ENCODE peak calls at places on chromosomes 5 and 9, in seven cellular contexts. J is epithelial cell of proximal tubule; K is D721Med; Q is progenitor cell of endocrine pancreas; Z is mucosa of descending colon; L is AG04450; O is CD4-positive, alpha-beta T cell. G is an unnamed sample.

GRCh38 chr9:121568541-121569265 is 69.1 kb upstream of the GGTA1 start:
- DNase-seq in J (no peak), K (no peak), Q (no peak), Z (peak), L (no peak), O (no peak), G (no peak)

GRCh38 chr9:5447337-5447736 is 3.0 kb upstream of the CD274 start:
- DNase-seq in J (no peak), K (no peak), Q (no peak), Z (no peak), L (no peak), O (no peak), G (no peak)

GRCh38 chr5:77430726-77431125 is 61.4 kb downstream of the WDR41 start:
- DNase-seq in J (peak), K (no peak), Q (no peak), Z (no peak), L (no peak), O (no peak), G (no peak)

GRCh38 chr5:171449426-171449825 is 30.0 kb downstream of the FGF18 start:
- DNase-seq in J (no peak), K (no peak), Q (no peak), Z (no peak), L (no peak), O (no peak), G (no peak)

GRCh38 chr9:90555351-90556057 is 87.1 kb downstream of the DIRAS2 start:
- DNase-seq in J (no peak), K (no peak), Q (no peak), Z (no peak), L (no peak), O (no peak), G (no peak)

GRCh38 chr5:167050568-167051214 is 1240.8 kb upstream of the WWC1 start:
- DNase-seq in J (no peak), K (no peak), Q (no peak), Z (no peak), L (no peak), O (no peak), G (no peak)

GRCh38 chr5:145568581-145568980 is 266.6 kb downstream of the PRELID2 start:
- DNase-seq in J (no peak), K (no peak), Q (no peak), Z (no peak), L (peak), O (no peak), G (no peak)

GRCh38 chr5:19630875-19631274 is 357.1 kb downstream of the CDH18 start:
- DNase-seq in J (no peak), K (no peak), Q (no peak), Z (no peak), L (no peak), O (no peak), G (no peak)

GRCh38 chr5:54091416-54092130 is 218.8 kb downstream of the ARL15 start:
- DNase-seq in J (no peak), K (no peak), Q (no peak), Z (no peak), L (no peak), O (no peak), G (no peak)

GRCh38 chr5:178123987-178124925 is 6.6 kb upstream of the RMND5B start:
- DNase-seq in J (no peak), K (no peak), Q (no peak), Z (no peak), L (no peak), O (no peak), G (no peak)

GRCh38 chr9:134226221-134226930 is 62.0 kb upstream of the RNU6ATAC start:
- DNase-seq in J (no peak), K (no peak), Q (no peak), Z (peak), L (peak), O (no peak), G (peak)

GRCh38 chr5:66864240-66864884 is 268.2 kb downstream of the MAST4 start:
- DNase-seq in J (no peak), K (no peak), Q (no peak), Z (peak), L (no peak), O (no peak), G (no peak)

GRCh38 chr9:135990468-135991429 is 29.6 kb upstream of the UBAC1 start:
- DNase-seq in J (no peak), K (no peak), Q (no peak), Z (peak), L (peak), O (peak), G (peak)

GRCh38 chr5:74517700-74518099 is 122.8 kb downstream of the ENC1 start:
- DNase-seq in J (no peak), K (no peak), Q (no peak), Z (no peak), L (peak), O (no peak), G (no peak)

GRCh38 chr9:92506184-92506857 is 24.0 kb upstream of the ASPN start:
- DNase-seq in J (peak), K (no peak), Q (no peak), Z (no peak), L (peak), O (no peak), G (no peak)

GRCh38 chr5:129541648-129542251 is 81.7 kb downstream of the ADAMTS19 start:
- DNase-seq in J (peak), K (no peak), Q (no peak), Z (no peak), L (no peak), O (no peak), G (no peak)

GRCh38 chr9:111926421-111926875 is 29.8 kb downstream of the UGCG start:
- DNase-seq in J (no peak), K (no peak), Q (no peak), Z (peak), L (no peak), O (peak), G (no peak)

GRCh38 chr5:173582198-173583092 is 34.0 kb downstream of the BOD1 start:
- DNase-seq in J (no peak), K (no peak), Q (no peak), Z (no peak), L (no peak), O (no peak), G (peak)

GRCh38 chr9:2083552-2083951 is 68.4 kb downstream of the SMARCA2 start:
- DNase-seq in J (no peak), K (no peak), Q (no peak), Z (no peak), L (no peak), O (no peak), G (no peak)

GRCh38 chr5:174300118-174300940 is 254.8 kb downstream of the NSG2 start:
- DNase-seq in J (no peak), K (no peak), Q (no peak), Z (no peak), L (no peak), O (no peak), G (no peak)

GRCh38 chr5:135887447-135887864 is 8.2 kb downstream of the IL9 start:
- DNase-seq in J (no peak), K (peak), Q (peak), Z (peak), L (peak), O (peak), G (peak)

GRCh38 chr9:89576404-89576824 is 28.4 kb upstream of the GADD45G start:
- DNase-seq in J (no peak), K (no peak), Q (no peak), Z (no peak), L (no peak), O (no peak), G (no peak)

GRCh38 chr9:130029223-130029583 is 13.8 kb downstream of the FNBP1 start:
- DNase-seq in J (no peak), K (no peak), Q (no peak), Z (no peak), L (no peak), O (no peak), G (no peak)

GRCh38 chr9:123269316-123269715 is 930 bp upstream of the STRBP start:
- DNase-seq in J (no peak), K (no peak), Q (no peak), Z (peak), L (no peak), O (no peak), G (no peak)

GRCh38 chr5:172717481-172718195 is 53.4 kb downstream of the DUSP1 start:
- DNase-seq in J (no peak), K (no peak), Q (no peak), Z (no peak), L (no peak), O (no peak), G (no peak)

GRCh38 chr5:177269232-177269895 is 34.2 kb downstream of the RAB24 start:
- DNase-seq in J (no peak), K (no peak), Q (no peak), Z (no peak), L (no peak), O (no peak), G (no peak)

GRCh38 chr9:73095425-73095824 is 56.2 kb upstream of the ANXA1 start:
- DNase-seq in J (no peak), K (no peak), Q (no peak), Z (no peak), L (no peak), O (no peak), G (no peak)

GRCh38 chr5:122170630-122171029 is 41.3 kb downstream of the ZNF474 start:
- DNase-seq in J (no peak), K (no peak), Q (no peak), Z (no peak), L (no peak), O (no peak), G (no peak)

GRCh38 chr9:106929471-106930198 is 66.7 kb downstream of the ZNF462 start:
- DNase-seq in J (no peak), K (no peak), Q (no peak), Z (no peak), L (peak), O (no peak), G (no peak)

GRCh38 chr5:5315068-5315835 is 107.2 kb upstream of the ICE1 start:
- DNase-seq in J (no peak), K (no peak), Q (no peak), Z (no peak), L (no peak), O (no peak), G (no peak)

GRCh38 chr5:177369050-177369912 is 11.6 kb downstream of the RGS14 start:
- DNase-seq in J (no peak), K (no peak), Q (no peak), Z (peak), L (no peak), O (no peak), G (no peak)

GRCh38 chr5:4879693-4880303 is 260.3 kb upstream of the ADAMTS16 start:
- DNase-seq in J (no peak), K (peak), Q (peak), Z (peak), L (no peak), O (no peak), G (peak)

GRCh38 chr9:107222020-107222522 is 61.0 kb upstream of the RAD23B start:
- DNase-seq in J (no peak), K (no peak), Q (no peak), Z (no peak), L (no peak), O (no peak), G (no peak)

GRCh38 chr5:126448720-126449119 is 25.5 kb downstream of the GRAMD2B start:
- DNase-seq in J (no peak), K (no peak), Q (no peak), Z (no peak), L (no peak), O (no peak), G (no peak)

GRCh38 chr9:21692390-21692789 is 110.0 kb upstream of the MTAP start:
- DNase-seq in J (no peak), K (no peak), Q (no peak), Z (no peak), L (no peak), O (no peak), G (no peak)

GRCh38 chr5:87243161-87243877 is 24.4 kb upstream of the RASA1 start:
- DNase-seq in J (peak), K (no peak), Q (no peak), Z (no peak), L (peak), O (no peak), G (no peak)

GRCh38 chr5:52069997-52070396 is 686.7 kb downstream of the ISL1 start:
- DNase-seq in J (no peak), K (no peak), Q (no peak), Z (no peak), L (no peak), O (no peak), G (no peak)

GRCh38 chr9:70257512-70257911 is 1.3 kb upstream of the SMC5 start:
- DNase-seq in J (no peak), K (no peak), Q (no peak), Z (no peak), L (no peak), O (no peak), G (no peak)

GRCh38 chr9:81312346-81312745 is 377.0 kb downstream of the TLE1 start:
- DNase-seq in J (no peak), K (no peak), Q (no peak), Z (no peak), L (no peak), O (no peak), G (no peak)
- TF ChIP-seq CTCF in J (peak), K (peak), Q (no peak), Z (no peak), L (no peak), O (no peak), G (no peak)

DNA sequence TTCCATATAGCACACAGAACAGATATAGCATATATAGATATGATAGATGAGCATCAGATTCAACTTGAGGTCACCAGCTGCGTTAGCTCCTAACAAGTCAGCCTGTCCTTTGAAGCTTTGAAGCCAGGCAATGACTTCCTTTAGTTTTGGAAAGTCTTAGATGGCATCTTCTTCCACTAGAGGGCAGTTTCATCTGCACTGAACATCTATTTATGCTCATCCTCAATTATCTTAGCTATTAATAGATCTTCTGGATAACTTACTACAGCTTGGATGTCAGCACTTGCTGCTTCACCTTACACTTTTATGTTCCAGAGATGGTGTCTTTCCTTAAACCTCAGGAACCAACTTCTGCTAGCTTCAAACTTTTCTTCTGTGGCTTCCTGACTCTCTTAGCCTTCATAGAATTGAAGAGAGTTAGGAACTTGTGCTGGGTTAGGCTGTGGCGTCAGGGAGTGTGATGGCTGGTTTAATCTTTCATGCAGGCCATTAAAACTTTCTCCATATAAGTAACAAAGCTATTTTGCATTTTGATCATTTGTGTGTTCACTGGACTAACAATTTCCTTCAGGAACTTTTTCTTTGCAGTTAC is 1401.4 kb downstream of the EFNA5 start:
- DNase-seq in J (no peak), K (no peak), Q (no peak), Z (no peak), L (no peak), O (no peak), G (no peak)
- TF ChIP-seq CTCF in J (peak), K (peak), Q (peak), Z (no peak), L (peak), O (no peak), G (peak)

GRCh38 chr9:80504525-80505235 is 932.9 kb downstream of the TLE4 start:
- DNase-seq in J (no peak), K (no peak), Q (no peak), Z (no peak), L (no peak), O (no peak), G (no peak)

GRCh38 chr9:80507611-80508010 is 935.8 kb downstream of the TLE4 start:
- DNase-seq in J (no peak), K (no peak), Q (no peak), Z (no peak), L (no peak), O (no peak), G (no peak)

GRCh38 chr9:80503692-80504400 is 932.1 kb downstream of the TLE4 start:
- DNase-seq in J (no peak), K (no peak), Q (no peak), Z (no peak), L (no peak), O (no peak), G (no peak)

DNA sequence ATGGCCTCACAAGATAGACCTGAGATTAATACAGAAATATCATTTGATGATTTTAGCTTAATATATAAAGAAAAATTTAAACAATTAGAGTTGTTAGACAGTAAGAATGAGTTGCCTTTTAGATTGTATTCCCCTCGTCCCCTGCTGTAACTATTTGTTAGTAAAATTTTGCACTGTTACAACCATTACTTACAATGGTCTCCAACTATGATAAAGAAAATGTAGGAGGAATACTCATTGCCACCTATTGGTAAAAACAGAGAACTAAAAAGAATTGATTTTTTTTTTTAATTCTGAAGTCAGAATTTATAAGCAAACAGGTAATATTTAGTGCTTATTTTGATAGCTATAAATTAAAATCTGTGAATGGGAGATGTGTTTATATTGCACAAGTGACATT is 937.6 kb downstream of the TLE4 start:
- DNase-seq in J (no peak), K (no peak), Q (no peak), Z (no peak), L (no peak), O (no peak), G (no peak)
- TF ChIP-seq CTCF in J (no peak), K (no peak), Q (peak), Z (no peak), L (peak), O (no peak), G (peak)

GRCh38 chr5:63164339-63164738 is 585.7 kb downstream of the LRRC70 start:
- DNase-seq in J (no peak), K (no peak), Q (no peak), Z (no peak), L (no peak), O (no peak), G (no peak)

GRCh38 chr5:63170496-63170895 is 591.9 kb downstream of the LRRC70 start:
- DNase-seq in J (no peak), K (no peak), Q (no peak), Z (no peak), L (no peak), O (no peak), G (peak)

DNA sequence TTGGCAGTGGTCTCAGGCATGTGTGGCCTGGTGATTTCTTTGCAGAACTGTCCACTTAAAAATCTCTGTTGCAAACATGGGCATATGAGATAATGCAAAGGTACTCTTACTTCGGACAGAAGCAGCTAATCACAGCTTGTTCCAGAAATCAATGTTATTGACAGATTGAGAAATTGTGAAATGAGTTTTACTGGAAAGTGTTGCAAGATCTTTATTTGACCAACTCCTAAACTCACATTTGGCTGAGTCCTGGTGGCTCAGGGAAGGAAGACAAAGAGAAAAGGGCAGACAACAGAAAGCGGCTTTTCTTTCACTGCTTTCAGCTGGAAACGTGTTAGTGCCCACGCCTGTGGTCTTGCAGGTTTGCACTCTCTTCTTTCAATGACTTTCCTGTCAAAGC is 586.2 kb downstream of the LRRC70 start:
- DNase-seq in J (no peak), K (no peak), Q (no peak), Z (no peak), L (no peak), O (no peak), G (no peak)
- TF ChIP-seq CTCF in J (no peak), K (no peak), Q (no peak), Z (no peak), L (no peak), O (no peak), G (no peak)

GRCh38 chr5:95646569-95647330 is at the start of gene RFESD:
- DNase-seq in J (no peak), K (peak), Q (peak), Z (peak), L (peak), O (peak), G (peak)
- TF ChIP-seq CTCF in J (peak), K (no peak), Q (peak), Z (peak), L (peak), O (no peak), G (peak)

DNA sequence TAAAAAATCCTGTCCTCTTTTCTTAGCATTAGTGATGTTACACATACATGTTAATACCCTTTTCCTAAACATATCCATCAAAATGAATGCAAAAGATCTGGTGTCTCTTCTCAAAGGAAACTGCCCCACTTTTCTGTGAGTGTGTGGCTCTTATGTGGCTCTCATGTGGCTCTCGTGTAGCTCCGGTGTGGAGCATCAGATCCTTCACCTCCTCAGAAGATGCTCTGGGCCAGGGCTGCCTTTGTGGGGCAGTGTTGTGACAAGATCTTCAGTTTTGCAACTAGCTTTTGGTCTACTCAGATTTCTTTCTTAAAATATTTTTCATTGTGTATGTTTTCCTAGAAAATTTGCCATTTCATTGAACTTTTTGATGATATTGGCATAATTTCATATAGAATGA is 19.3 kb downstream of the GARNL3 start:
- DNase-seq in J (no peak), K (no peak), Q (no peak), Z (peak), L (no peak), O (peak), G (no peak)
- TF ChIP-seq CTCF in J (peak), K (peak), Q (no peak), Z (no peak), L (peak), O (no peak), G (no peak)

DNA sequence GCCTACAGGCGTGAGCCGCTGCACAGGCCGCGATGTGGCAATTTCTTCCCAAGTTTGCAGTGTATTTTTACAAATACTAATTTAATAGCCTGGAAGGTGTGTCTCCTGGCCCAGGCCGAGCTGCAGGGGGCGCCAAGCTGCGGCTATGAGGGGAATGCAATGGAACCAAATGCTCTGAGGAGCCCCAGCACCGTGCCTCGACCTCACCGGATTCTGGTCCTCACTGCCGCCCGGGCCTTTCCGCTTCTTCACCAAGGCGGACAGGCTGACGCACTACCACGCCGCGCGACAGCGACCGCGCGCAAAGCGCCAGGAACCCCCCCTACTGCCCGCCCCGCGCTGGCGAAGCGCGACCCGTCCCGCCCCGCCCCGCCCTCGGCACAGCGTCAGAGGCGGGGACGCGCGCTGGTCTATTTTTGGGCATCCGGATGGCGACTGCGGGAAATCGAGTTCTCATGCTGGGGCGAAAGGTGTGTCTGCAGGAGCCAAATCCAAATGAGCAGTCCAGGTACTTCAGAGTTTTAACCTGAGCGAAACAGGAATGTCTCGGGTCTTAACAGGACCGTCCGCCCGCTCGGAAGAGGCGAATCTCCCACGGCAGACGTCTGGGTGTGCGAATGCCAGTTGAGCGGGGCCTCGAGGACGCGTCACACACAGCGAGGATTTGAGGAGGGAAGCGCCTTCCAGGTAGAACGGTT is 31.7 kb upstream of the PRXL2C start:
- DNase-seq in J (no peak), K (peak), Q (peak), Z (peak), L (no peak), O (peak), G (peak)
- TF ChIP-seq CTCF in J (peak), K (no peak), Q (peak), Z (no peak), L (peak), O (peak), G (peak)

G was measured in glutamatergic neuron.